ENCODE peak calls at places on chromosomes 6 and 20, in six cellular contexts. One of them, this sample, is unnamed.

GRCh38 chr6:168609026-168609685 is 168.2 kb downstream of the SMOC2 start:
- DNase-seq in cardiac fibroblast: no peak
- DNase-seq in stimulated activated CD4-positive, alpha-beta T cell treated with anti-CD3 and anti-CD28 coated beads, TNF-alpha, amount 100 ng/mL, for 24 hours: no peak
- DNase-seq in upper lobe of right lung: no peak
- DNase-seq in NCI-H345: no peak
- DNase-seq in CD8-positive, alpha-beta memory T cell: no peak
- DNase-seq in this sample: no peak

GRCh38 chr6:139439278-139439813 is 64.9 kb upstream of the CITED2 start:
- DNase-seq in cardiac fibroblast: peak; percentile 43
- DNase-seq in stimulated activated CD4-positive, alpha-beta T cell treated with anti-CD3 and anti-CD28 coated beads, TNF-alpha, amount 100 ng/mL, for 24 hours: no peak
- DNase-seq in upper lobe of right lung: no peak
- DNase-seq in NCI-H345: no peak
- DNase-seq in CD8-positive, alpha-beta memory T cell: no peak
- DNase-seq in this sample: no peak

GRCh38 chr6:158500016-158500735 is 59.7 kb upstream of the TMEM181 start:
- DNase-seq in cardiac fibroblast: peak; percentile 63
- DNase-seq in stimulated activated CD4-positive, alpha-beta T cell treated with anti-CD3 and anti-CD28 coated beads, TNF-alpha, amount 100 ng/mL, for 24 hours: no peak
- DNase-seq in upper lobe of right lung: no peak
- DNase-seq in NCI-H345: peak; percentile 70
- DNase-seq in CD8-positive, alpha-beta memory T cell: no peak
- DNase-seq in this sample: no peak

GRCh38 chr20:8399963-8400362 is 267.9 kb downstream of the PLCB1 start:
- DNase-seq in cardiac fibroblast: no peak
- DNase-seq in stimulated activated CD4-positive, alpha-beta T cell treated with anti-CD3 and anti-CD28 coated beads, TNF-alpha, amount 100 ng/mL, for 24 hours: no peak
- DNase-seq in upper lobe of right lung: no peak
- DNase-seq in NCI-H345: no peak
- DNase-seq in CD8-positive, alpha-beta memory T cell: no peak
- DNase-seq in this sample: peak; percentile 57

GRCh38 chr6:31216208-31216898 is 45.9 kb upstream of the POU5F1 start:
- DNase-seq in cardiac fibroblast: no peak
- DNase-seq in stimulated activated CD4-positive, alpha-beta T cell treated with anti-CD3 and anti-CD28 coated beads, TNF-alpha, amount 100 ng/mL, for 24 hours: no peak
- DNase-seq in upper lobe of right lung: no peak
- DNase-seq in NCI-H345: no peak
- DNase-seq in CD8-positive, alpha-beta memory T cell: no peak
- DNase-seq in this sample: no peak

GRCh38 chr6:24497254-24497989 is 2.7 kb downstream of the ALDH5A1 start:
- DNase-seq in cardiac fibroblast: no peak
- DNase-seq in stimulated activated CD4-positive, alpha-beta T cell treated with anti-CD3 and anti-CD28 coated beads, TNF-alpha, amount 100 ng/mL, for 24 hours: no peak
- DNase-seq in upper lobe of right lung: no peak
- DNase-seq in NCI-H345: no peak
- DNase-seq in CD8-positive, alpha-beta memory T cell: no peak
- DNase-seq in this sample: no peak

GRCh38 chr6:147709396-147710272 is 201.1 kb downstream of the SAMD5 start:
- DNase-seq in cardiac fibroblast: no peak
- DNase-seq in stimulated activated CD4-positive, alpha-beta T cell treated with anti-CD3 and anti-CD28 coated beads, TNF-alpha, amount 100 ng/mL, for 24 hours: no peak
- DNase-seq in upper lobe of right lung: no peak
- DNase-seq in NCI-H345: no peak
- DNase-seq in CD8-positive, alpha-beta memory T cell: no peak
- DNase-seq in this sample: no peak

GRCh38 chr6:112251170-112251945 is 3.0 kb downstream of the LAMA4 start:
- DNase-seq in cardiac fibroblast: peak; percentile 75
- DNase-seq in stimulated activated CD4-positive, alpha-beta T cell treated with anti-CD3 and anti-CD28 coated beads, TNF-alpha, amount 100 ng/mL, for 24 hours: no peak
- DNase-seq in upper lobe of right lung: no peak
- DNase-seq in NCI-H345: no peak
- DNase-seq in CD8-positive, alpha-beta memory T cell: no peak
- DNase-seq in this sample: no peak

GRCh38 chr6:53189554-53189953 is 40.9 kb upstream of the GCM1 start:
- DNase-seq in cardiac fibroblast: peak; percentile 57
- DNase-seq in stimulated activated CD4-positive, alpha-beta T cell treated with anti-CD3 and anti-CD28 coated beads, TNF-alpha, amount 100 ng/mL, for 24 hours: no peak
- DNase-seq in upper lobe of right lung: no peak
- DNase-seq in NCI-H345: no peak
- DNase-seq in CD8-positive, alpha-beta memory T cell: no peak
- DNase-seq in this sample: no peak

GRCh38 chr20:52130406-52130805 is 61.2 kb downstream of the ZFP64 start:
- DNase-seq in cardiac fibroblast: peak; percentile 54
- DNase-seq in stimulated activated CD4-positive, alpha-beta T cell treated with anti-CD3 and anti-CD28 coated beads, TNF-alpha, amount 100 ng/mL, for 24 hours: no peak
- DNase-seq in upper lobe of right lung: no peak
- DNase-seq in NCI-H345: no peak
- DNase-seq in CD8-positive, alpha-beta memory T cell: no peak
- DNase-seq in this sample: no peak

GRCh38 chr6:30679765-30680535 is 6.5 kb downstream of the PPP1R18 start:
- DNase-seq in cardiac fibroblast: no peak
- DNase-seq in stimulated activated CD4-positive, alpha-beta T cell treated with anti-CD3 and anti-CD28 coated beads, TNF-alpha, amount 100 ng/mL, for 24 hours: no peak
- DNase-seq in upper lobe of right lung: no peak
- DNase-seq in NCI-H345: no peak
- DNase-seq in CD8-positive, alpha-beta memory T cell: no peak
- DNase-seq in this sample: no peak

GRCh38 chr6:46876126-46876525 is 45.6 kb downstream of the ADGRF5 start:
- DNase-seq in cardiac fibroblast: peak; percentile 89
- DNase-seq in stimulated activated CD4-positive, alpha-beta T cell treated with anti-CD3 and anti-CD28 coated beads, TNF-alpha, amount 100 ng/mL, for 24 hours: no peak
- DNase-seq in upper lobe of right lung: no peak
- DNase-seq in NCI-H345: peak; percentile 72
- DNase-seq in CD8-positive, alpha-beta memory T cell: no peak
- DNase-seq in this sample: no peak

GRCh38 chr20:58584881-58585752 is 66.0 kb upstream of the STX16 start:
- DNase-seq in cardiac fibroblast: peak; percentile 42
- DNase-seq in stimulated activated CD4-positive, alpha-beta T cell treated with anti-CD3 and anti-CD28 coated beads, TNF-alpha, amount 100 ng/mL, for 24 hours: no peak
- DNase-seq in upper lobe of right lung: no peak
- DNase-seq in NCI-H345: no peak
- DNase-seq in CD8-positive, alpha-beta memory T cell: no peak
- DNase-seq in this sample: no peak

GRCh38 chr6:140183881-140184280 is 809.4 kb upstream of the CITED2 start:
- DNase-seq in cardiac fibroblast: no peak
- DNase-seq in stimulated activated CD4-positive, alpha-beta T cell treated with anti-CD3 and anti-CD28 coated beads, TNF-alpha, amount 100 ng/mL, for 24 hours: no peak
- DNase-seq in upper lobe of right lung: no peak
- DNase-seq in NCI-H345: no peak
- DNase-seq in CD8-positive, alpha-beta memory T cell: no peak
- DNase-seq in this sample: no peak

GRCh38 chr6:43367245-43367984 is 2.0 kb downstream of the ZNF318 start:
- DNase-seq in cardiac fibroblast: no peak
- DNase-seq in stimulated activated CD4-positive, alpha-beta T cell treated with anti-CD3 and anti-CD28 coated beads, TNF-alpha, amount 100 ng/mL, for 24 hours: no peak
- DNase-seq in upper lobe of right lung: no peak
- DNase-seq in NCI-H345: no peak
- DNase-seq in CD8-positive, alpha-beta memory T cell: no peak
- DNase-seq in this sample: peak; percentile 73

GRCh38 chr20:4444404-4444803 is 277.3 kb upstream of the PRND start:
- DNase-seq in cardiac fibroblast: peak; percentile 50
- DNase-seq in stimulated activated CD4-positive, alpha-beta T cell treated with anti-CD3 and anti-CD28 coated beads, TNF-alpha, amount 100 ng/mL, for 24 hours: no peak
- DNase-seq in upper lobe of right lung: no peak
- DNase-seq in NCI-H345: no peak
- DNase-seq in CD8-positive, alpha-beta memory T cell: no peak
- DNase-seq in this sample: no peak

GRCh38 chr20:38726849-38727601 is 2.7 kb downstream of the SLC32A1 start:
- DNase-seq in cardiac fibroblast: peak; percentile 29
- DNase-seq in stimulated activated CD4-positive, alpha-beta T cell treated with anti-CD3 and anti-CD28 coated beads, TNF-alpha, amount 100 ng/mL, for 24 hours: peak; percentile 78
- DNase-seq in upper lobe of right lung: no peak
- DNase-seq in NCI-H345: no peak
- DNase-seq in CD8-positive, alpha-beta memory T cell: peak; percentile 26
- DNase-seq in this sample: peak; percentile 41

GRCh38 chr6:155787168-155787567 is 331.5 kb upstream of the NOX3 start:
- DNase-seq in cardiac fibroblast: no peak
- DNase-seq in stimulated activated CD4-positive, alpha-beta T cell treated with anti-CD3 and anti-CD28 coated beads, TNF-alpha, amount 100 ng/mL, for 24 hours: no peak
- DNase-seq in upper lobe of right lung: no peak
- DNase-seq in NCI-H345: no peak
- DNase-seq in CD8-positive, alpha-beta memory T cell: no peak
- DNase-seq in this sample: no peak

GRCh38 chr20:4559906-4560305 is 161.8 kb upstream of the PRND start:
- DNase-seq in cardiac fibroblast: no peak
- DNase-seq in stimulated activated CD4-positive, alpha-beta T cell treated with anti-CD3 and anti-CD28 coated beads, TNF-alpha, amount 100 ng/mL, for 24 hours: no peak
- DNase-seq in upper lobe of right lung: no peak
- DNase-seq in NCI-H345: no peak
- DNase-seq in CD8-positive, alpha-beta memory T cell: no peak
- DNase-seq in this sample: no peak

GRCh38 chr6:158441639-158442308 is 118.1 kb upstream of the TMEM181 start:
- DNase-seq in cardiac fibroblast: no peak
- DNase-seq in stimulated activated CD4-positive, alpha-beta T cell treated with anti-CD3 and anti-CD28 coated beads, TNF-alpha, amount 100 ng/mL, for 24 hours: no peak
- DNase-seq in upper lobe of right lung: no peak
- DNase-seq in NCI-H345: no peak
- DNase-seq in CD8-positive, alpha-beta memory T cell: no peak
- DNase-seq in this sample: no peak

GRCh38 chr20:50569864-50570836 is 60.0 kb downstream of the PTPN1 start:
- DNase-seq in cardiac fibroblast: peak; percentile 60
- DNase-seq in stimulated activated CD4-positive, alpha-beta T cell treated with anti-CD3 and anti-CD28 coated beads, TNF-alpha, amount 100 ng/mL, for 24 hours: peak; percentile 30
- DNase-seq in upper lobe of right lung: no peak
- DNase-seq in NCI-H345: no peak
- DNase-seq in CD8-positive, alpha-beta memory T cell: no peak
- DNase-seq in this sample: peak; percentile 34

GRCh38 chr20:49519777-49520359 is 37.4 kb upstream of the KCNB1 start:
- DNase-seq in cardiac fibroblast: no peak
- DNase-seq in stimulated activated CD4-positive, alpha-beta T cell treated with anti-CD3 and anti-CD28 coated beads, TNF-alpha, amount 100 ng/mL, for 24 hours: no peak
- DNase-seq in upper lobe of right lung: no peak
- DNase-seq in NCI-H345: no peak
- DNase-seq in CD8-positive, alpha-beta memory T cell: no peak
- DNase-seq in this sample: no peak

GRCh38 chr6:139588734-139589418 is 214.4 kb upstream of the CITED2 start:
- DNase-seq in cardiac fibroblast: peak; percentile 66
- DNase-seq in stimulated activated CD4-positive, alpha-beta T cell treated with anti-CD3 and anti-CD28 coated beads, TNF-alpha, amount 100 ng/mL, for 24 hours: no peak
- DNase-seq in upper lobe of right lung: no peak
- DNase-seq in NCI-H345: peak; percentile 5
- DNase-seq in CD8-positive, alpha-beta memory T cell: no peak
- DNase-seq in this sample: no peak

GRCh38 chr20:1333462-1334369 is 4.8 kb upstream of the SDCBP2 start:
- DNase-seq in cardiac fibroblast: no peak
- DNase-seq in stimulated activated CD4-positive, alpha-beta T cell treated with anti-CD3 and anti-CD28 coated beads, TNF-alpha, amount 100 ng/mL, for 24 hours: no peak
- DNase-seq in upper lobe of right lung: no peak
- DNase-seq in NCI-H345: no peak
- DNase-seq in CD8-positive, alpha-beta memory T cell: no peak
- DNase-seq in this sample: no peak

GRCh38 chr6:44897286-44897685 is 430.8 kb upstream of the RUNX2 start:
- DNase-seq in cardiac fibroblast: peak; percentile 6
- DNase-seq in stimulated activated CD4-positive, alpha-beta T cell treated with anti-CD3 and anti-CD28 coated beads, TNF-alpha, amount 100 ng/mL, for 24 hours: no peak
- DNase-seq in upper lobe of right lung: no peak
- DNase-seq in NCI-H345: no peak
- DNase-seq in CD8-positive, alpha-beta memory T cell: no peak
- DNase-seq in this sample: no peak

GRCh38 chr6:132974122-132974521 is 159.8 kb downstream of the RPS12 start:
- DNase-seq in cardiac fibroblast: no peak
- DNase-seq in stimulated activated CD4-positive, alpha-beta T cell treated with anti-CD3 and anti-CD28 coated beads, TNF-alpha, amount 100 ng/mL, for 24 hours: no peak
- DNase-seq in upper lobe of right lung: no peak
- DNase-seq in NCI-H345: no peak
- DNase-seq in CD8-positive, alpha-beta memory T cell: no peak
- DNase-seq in this sample: no peak

GRCh38 chr20:48599748-48600469 is 227.9 kb downstream of the PREX1 start:
- DNase-seq in cardiac fibroblast: no peak
- DNase-seq in stimulated activated CD4-positive, alpha-beta T cell treated with anti-CD3 and anti-CD28 coated beads, TNF-alpha, amount 100 ng/mL, for 24 hours: no peak
- DNase-seq in upper lobe of right lung: peak; percentile 35
- DNase-seq in NCI-H345: no peak
- DNase-seq in CD8-positive, alpha-beta memory T cell: no peak
- DNase-seq in this sample: no peak

GRCh38 chr20:41701596-41702350 is 83.6 kb upstream of the CHD6 start:
- DNase-seq in cardiac fibroblast: no peak
- DNase-seq in stimulated activated CD4-positive, alpha-beta T cell treated with anti-CD3 and anti-CD28 coated beads, TNF-alpha, amount 100 ng/mL, for 24 hours: no peak
- DNase-seq in upper lobe of right lung: no peak
- DNase-seq in NCI-H345: no peak
- DNase-seq in CD8-positive, alpha-beta memory T cell: no peak
- DNase-seq in this sample: no peak

GRCh38 chr6:110180228-110181008 is at the start of gene CDC40:
- DNase-seq in cardiac fibroblast: no peak
- DNase-seq in stimulated activated CD4-positive, alpha-beta T cell treated with anti-CD3 and anti-CD28 coated beads, TNF-alpha, amount 100 ng/mL, for 24 hours: peak; percentile 34
- DNase-seq in upper lobe of right lung: peak; percentile 73
- DNase-seq in NCI-H345: peak; percentile 73
- DNase-seq in CD8-positive, alpha-beta memory T cell: peak; percentile 46
- DNase-seq in this sample: no peak

GRCh38 chr6:158536891-158537798 is 22.7 kb upstream of the TMEM181 start:
- DNase-seq in cardiac fibroblast: no peak
- DNase-seq in stimulated activated CD4-positive, alpha-beta T cell treated with anti-CD3 and anti-CD28 coated beads, TNF-alpha, amount 100 ng/mL, for 24 hours: peak; percentile 24
- DNase-seq in upper lobe of right lung: peak; percentile 72
- DNase-seq in NCI-H345: peak; percentile 85
- DNase-seq in CD8-positive, alpha-beta memory T cell: peak; percentile 10
- DNase-seq in this sample: no peak

GRCh38 chr20:37651932-37652331 is 41.9 kb upstream of the CTNNBL1 start:
- DNase-seq in cardiac fibroblast: peak; percentile 15
- DNase-seq in stimulated activated CD4-positive, alpha-beta T cell treated with anti-CD3 and anti-CD28 coated beads, TNF-alpha, amount 100 ng/mL, for 24 hours: peak; percentile 32
- DNase-seq in upper lobe of right lung: peak; percentile 75
- DNase-seq in NCI-H345: no peak
- DNase-seq in CD8-positive, alpha-beta memory T cell: no peak
- DNase-seq in this sample: peak; percentile 31

GRCh38 chr6:79377047-79377446 is 142.6 kb upstream of the HMGN3 start:
- DNase-seq in cardiac fibroblast: peak; percentile 71
- DNase-seq in stimulated activated CD4-positive, alpha-beta T cell treated with anti-CD3 and anti-CD28 coated beads, TNF-alpha, amount 100 ng/mL, for 24 hours: no peak
- DNase-seq in upper lobe of right lung: no peak
- DNase-seq in NCI-H345: no peak
- DNase-seq in CD8-positive, alpha-beta memory T cell: no peak
- DNase-seq in this sample: no peak

GRCh38 chr6:164078551-164079274 is 664.2 kb downstream of the QKI start:
- DNase-seq in cardiac fibroblast: no peak
- DNase-seq in stimulated activated CD4-positive, alpha-beta T cell treated with anti-CD3 and anti-CD28 coated beads, TNF-alpha, amount 100 ng/mL, for 24 hours: no peak
- DNase-seq in upper lobe of right lung: no peak
- DNase-seq in NCI-H345: no peak
- DNase-seq in CD8-positive, alpha-beta memory T cell: no peak
- DNase-seq in this sample: no peak

GRCh38 chr6:108745664-108746336 is 102.4 kb upstream of the ARMC2 start:
- DNase-seq in cardiac fibroblast: no peak
- DNase-seq in stimulated activated CD4-positive, alpha-beta T cell treated with anti-CD3 and anti-CD28 coated beads, TNF-alpha, amount 100 ng/mL, for 24 hours: no peak
- DNase-seq in upper lobe of right lung: no peak
- DNase-seq in NCI-H345: no peak
- DNase-seq in CD8-positive, alpha-beta memory T cell: no peak
- DNase-seq in this sample: no peak

GRCh38 chr20:45816951-45817651 is 4.7 kb downstream of the UBE2C start:
- DNase-seq in cardiac fibroblast: no peak
- DNase-seq in stimulated activated CD4-positive, alpha-beta T cell treated with anti-CD3 and anti-CD28 coated beads, TNF-alpha, amount 100 ng/mL, for 24 hours: no peak
- DNase-seq in upper lobe of right lung: no peak
- DNase-seq in NCI-H345: no peak
- DNase-seq in CD8-positive, alpha-beta memory T cell: no peak
- DNase-seq in this sample: no peak

GRCh38 chr20:37526238-37526838 is 1.3 kb downstream of the BLCAP start:
- DNase-seq in cardiac fibroblast: peak; percentile 49
- DNase-seq in stimulated activated CD4-positive, alpha-beta T cell treated with anti-CD3 and anti-CD28 coated beads, TNF-alpha, amount 100 ng/mL, for 24 hours: no peak
- DNase-seq in upper lobe of right lung: no peak
- DNase-seq in NCI-H345: peak; percentile 32
- DNase-seq in CD8-positive, alpha-beta memory T cell: no peak
- DNase-seq in this sample: peak; percentile 42

GRCh38 chr6:158414900-158415299 is 102.6 kb downstream of the TULP4 start:
- DNase-seq in cardiac fibroblast: peak; percentile 87
- DNase-seq in stimulated activated CD4-positive, alpha-beta T cell treated with anti-CD3 and anti-CD28 coated beads, TNF-alpha, amount 100 ng/mL, for 24 hours: no peak
- DNase-seq in upper lobe of right lung: no peak
- DNase-seq in NCI-H345: no peak
- DNase-seq in CD8-positive, alpha-beta memory T cell: no peak
- DNase-seq in this sample: no peak

GRCh38 chr20:60482609-60483008 is 524.4 kb downstream of the CDH26 start:
- DNase-seq in cardiac fibroblast: no peak
- DNase-seq in stimulated activated CD4-positive, alpha-beta T cell treated with anti-CD3 and anti-CD28 coated beads, TNF-alpha, amount 100 ng/mL, for 24 hours: no peak
- DNase-seq in upper lobe of right lung: no peak
- DNase-seq in NCI-H345: no peak
- DNase-seq in CD8-positive, alpha-beta memory T cell: no peak
- DNase-seq in this sample: no peak

GRCh38 chr6:136069119-136069518 is 181.0 kb downstream of the MTFR2 start:
- DNase-seq in cardiac fibroblast: peak; percentile 87
- DNase-seq in stimulated activated CD4-positive, alpha-beta T cell treated with anti-CD3 and anti-CD28 coated beads, TNF-alpha, amount 100 ng/mL, for 24 hours: no peak
- DNase-seq in upper lobe of right lung: no peak
- DNase-seq in NCI-H345: no peak
- DNase-seq in CD8-positive, alpha-beta memory T cell: no peak
- DNase-seq in this sample: no peak